ENCODE peak calls at places on chromosomes 1 and 21, in six cellular contexts. L, Y, A, M, R and V are unnamed samples.

GRCh38 chr1:91674107-91674506 is 173.5 kb downstream of the CDC7 start:
- DNase-seq in L (no peak), A (no peak), Y (no peak), M (no peak), R (no peak), V (no peak)

GRCh38 chr1:112673589-112674439 is 645 bp upstream of the MOV10 start:
- DNase-seq in A (no peak), M (peak; percentile 83), R (peak; percentile 14), Y (peak; percentile 51), L (peak; percentile 83), V (no peak)

GRCh38 chr1:26986658-26987057 is 6.8 kb upstream of the TRNP1 start:
- DNase-seq in L (no peak), Y (no peak), R (no peak), M (no peak), A (no peak), V (no peak)

GRCh38 chr1:91651243-91651642 is 150.6 kb downstream of the CDC7 start:
- DNase-seq in L (peak; percentile 20), M (no peak), Y (no peak), A (no peak), R (no peak), V (no peak)

GRCh38 chr1:229296541-229296941 is 25.6 kb downstream of the RAB4A start:
- DNase-seq in Y (no peak), M (peak; percentile 77), R (no peak), A (no peak), L (peak; percentile 68), V (no peak)

GRCh38 chr21:44872568-44873355 is 728 bp downstream of the PTTG1IP start:
- DNase-seq in L (peak; percentile 35), R (no peak), M (peak; percentile 40), A (peak; percentile 57), Y (peak; percentile 59), V (peak; percentile 43)

GRCh38 chr21:43300496-43301423 is 126.2 kb downstream of the SIK1 start:
- DNase-seq in R (no peak), M (peak; percentile 52), L (peak; percentile 40), A (no peak), Y (no peak), V (peak; percentile 50)

GRCh38 chr1:20248954-20249612 is 41.6 kb upstream of the VWA5B1 start:
- DNase-seq in M (no peak), A (no peak), Y (no peak), R (no peak), L (no peak), V (no peak)

GRCh38 chr1:11982010-11982392 is 1.8 kb downstream of the MFN2 start:
- DNase-seq in Y (no peak), M (peak; percentile 52), R (peak; percentile 69), A (no peak), L (peak; percentile 69), V (no peak)

GRCh38 chr1:66739401-66740157 is 12.7 kb upstream of the DYNLT5 start:
- DNase-seq in Y (no peak), A (no peak), L (no peak), R (no peak), M (no peak), V (no peak)

GRCh38 chr1:96882096-96882495 is 160.5 kb downstream of the PTBP2 start:
- DNase-seq in Y (no peak), M (peak; percentile 16), L (no peak), R (no peak), A (no peak), V (no peak)

GRCh38 chr1:235019456-235019855 is 109.2 kb downstream of the TOMM20 start:
- DNase-seq in L (no peak), A (no peak), M (no peak), Y (peak; percentile 9), R (no peak), V (no peak)

GRCh38 chr21:38831526-38832467 is 26.1 kb downstream of the ETS2 start:
- DNase-seq in L (peak; percentile 100), M (peak; percentile 100), A (no peak), Y (peak; percentile 85), R (no peak), V (no peak)

GRCh38 chr21:31282095-31282709 is 61.9 kb downstream of the TIAM1 start:
- DNase-seq in Y (no peak), A (no peak), R (peak; percentile 13), L (peak; percentile 97), M (peak; percentile 96), V (no peak)

DNA sequence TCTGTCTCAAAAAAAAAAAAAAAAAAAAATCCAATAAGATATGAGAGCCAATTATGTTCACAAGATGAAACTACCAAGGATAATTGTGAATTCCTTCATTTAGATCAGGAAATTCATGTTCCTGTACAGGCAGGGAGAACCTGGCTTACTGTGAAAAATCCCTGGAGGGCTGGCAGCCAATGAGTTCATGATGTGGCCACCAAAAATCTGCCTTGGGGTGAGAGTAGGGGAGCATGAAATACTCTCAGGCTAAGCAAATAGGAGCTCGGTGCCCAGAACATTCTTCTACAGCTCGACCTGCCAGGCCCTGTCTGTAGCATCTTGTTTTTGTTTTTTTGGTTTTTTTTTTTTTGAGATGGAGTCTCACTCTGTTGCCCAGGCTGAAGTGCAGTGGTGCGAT is 50.1 kb downstream of the PIK3CD start:
- DNase-seq in Y (no peak), A (no peak), M (no peak), R (no peak), L (no peak), V (no peak)
- TF ChIP-seq CTCF in Y (no peak), A (no peak), M (no peak), R (no peak), L (no peak), V (no peak)

GRCh38 chr1:68484618-68485017 is 12.3 kb downstream of the DEPDC1 start:
- DNase-seq in Y (no peak), L (no peak), M (no peak), R (no peak), A (no peak), V (no peak)

GRCh38 chr1:68490046-68490651 is 6.7 kb downstream of the DEPDC1 start:
- DNase-seq in R (no peak), Y (no peak), M (peak; percentile 63), L (peak; percentile 19), A (no peak), V (no peak)

GRCh38 chr1:68481041-68481440 is 15.8 kb downstream of the DEPDC1 start:
- DNase-seq in L (no peak), A (no peak), R (no peak), Y (no peak), M (peak; percentile 65), V (no peak)

DNA sequence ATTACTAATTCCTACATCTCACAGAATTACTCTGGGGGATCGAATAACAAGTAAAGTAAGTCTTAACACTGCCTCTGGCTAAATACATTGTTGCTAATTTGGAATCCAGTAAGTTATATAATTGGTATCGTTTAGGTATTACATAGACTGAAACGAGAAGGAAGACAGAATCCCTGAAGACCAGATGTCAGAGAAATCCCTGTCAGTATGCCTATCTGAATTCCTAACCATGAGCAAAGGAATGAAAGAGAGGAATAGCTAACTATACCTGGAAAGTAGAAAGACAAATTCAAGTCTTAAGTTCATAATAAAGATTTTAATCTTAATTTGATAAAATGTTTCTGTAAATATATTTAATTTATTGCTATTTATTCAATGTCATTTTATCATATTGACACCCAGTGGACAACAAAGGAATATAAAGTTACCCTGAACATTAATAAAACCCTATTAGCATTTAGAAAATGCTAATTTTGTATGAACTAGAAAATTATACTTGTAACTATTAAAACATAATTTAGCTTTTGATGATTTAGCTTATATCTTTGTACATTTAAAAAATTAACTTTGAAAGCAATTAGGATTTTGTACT is 11.4 kb downstream of the DEPDC1 start:
- DNase-seq in A (no peak), M (no peak), Y (no peak), L (no peak), R (no peak), V (no peak)
- TF ChIP-seq CTCF in A (no peak), M (no peak), Y (no peak), L (no peak), R (no peak), V (no peak)

GRCh38 chr1:54714881-54715492 is 674 bp upstream of the TTC4 start:
- DNase-seq in Y (no peak), M (no peak), A (no peak), L (no peak), R (no peak), V (no peak)

GRCh38 chr1:54711536-54711935 is 4.1 kb upstream of the TTC4 start:
- DNase-seq in M (no peak), Y (no peak), A (no peak), L (no peak), R (no peak), V (no peak)

GRCh38 chr1:54710841-54711240 is 4.8 kb upstream of the TTC4 start:
- DNase-seq in M (no peak), L (no peak), R (no peak), A (no peak), Y (no peak), V (no peak)

GRCh38 chr1:54716299-54717047 is 812 bp downstream of the TTC4 start:
- DNase-seq in A (no peak), M (peak; percentile 83), Y (no peak), R (no peak), L (peak; percentile 43), V (no peak)

DNA sequence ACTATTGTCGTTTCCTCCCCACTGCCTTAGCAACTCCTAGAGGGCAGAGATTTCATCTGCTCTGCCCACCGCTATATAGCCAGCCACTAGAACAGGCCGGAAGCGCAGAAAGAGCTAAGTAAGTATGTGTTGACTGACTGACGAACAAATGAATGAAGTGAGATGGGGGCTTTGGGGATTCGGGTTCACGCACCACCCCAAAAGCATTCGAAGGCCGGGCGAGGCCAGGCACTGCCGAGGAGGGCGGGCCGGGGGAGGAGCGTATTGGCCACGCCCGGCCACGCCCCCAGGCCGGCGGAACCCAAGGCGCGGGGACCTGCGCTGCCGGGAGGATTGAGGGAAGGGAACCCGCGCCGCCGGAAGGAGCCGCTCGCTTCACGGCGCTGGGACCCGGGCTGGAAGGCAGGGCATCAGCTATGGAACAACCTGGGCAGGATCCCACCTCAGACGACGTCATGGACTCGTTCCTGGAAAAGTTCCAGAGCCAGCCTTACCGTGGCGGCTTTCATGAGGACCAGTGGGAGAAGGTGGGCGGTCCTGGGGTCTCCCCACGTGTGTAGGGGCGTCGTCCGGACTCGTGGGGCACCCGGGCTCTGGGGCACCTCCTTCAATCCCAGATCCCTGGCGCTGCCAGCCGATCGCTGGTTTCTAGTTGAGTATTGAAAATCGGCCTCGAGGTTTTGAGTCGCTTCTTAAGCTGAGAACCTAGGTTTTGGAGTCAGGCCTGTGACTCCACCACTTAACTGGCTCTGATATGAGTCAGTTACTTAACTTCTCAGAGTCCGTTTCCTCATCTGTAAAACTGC is at the start of gene TTC4:
- DNase-seq in Y (peak; percentile 78), L (peak; percentile 79), M (peak; percentile 83), R (peak; percentile 56), A (peak; percentile 87), V (peak; percentile 85)
- TF ChIP-seq CTCF in Y (no peak), L (no peak), M (no peak), R (no peak), A (no peak), V (no peak)

GRCh38 chr1:160879056-160879455 is 5.9 kb downstream of the ITLN1 start:
- DNase-seq in R (no peak), L (no peak), A (no peak), Y (no peak), M (no peak), V (no peak)

GRCh38 chr1:160876311-160876710 is 8.7 kb downstream of the ITLN1 start:
- DNase-seq in A (no peak), M (no peak), L (peak; percentile 25), Y (no peak), R (no peak), V (no peak)

GRCh38 chr1:160874935-160875334 is 10.0 kb downstream of the ITLN1 start:
- DNase-seq in L (no peak), Y (no peak), M (no peak), A (no peak), R (no peak), V (no peak)

DNA sequence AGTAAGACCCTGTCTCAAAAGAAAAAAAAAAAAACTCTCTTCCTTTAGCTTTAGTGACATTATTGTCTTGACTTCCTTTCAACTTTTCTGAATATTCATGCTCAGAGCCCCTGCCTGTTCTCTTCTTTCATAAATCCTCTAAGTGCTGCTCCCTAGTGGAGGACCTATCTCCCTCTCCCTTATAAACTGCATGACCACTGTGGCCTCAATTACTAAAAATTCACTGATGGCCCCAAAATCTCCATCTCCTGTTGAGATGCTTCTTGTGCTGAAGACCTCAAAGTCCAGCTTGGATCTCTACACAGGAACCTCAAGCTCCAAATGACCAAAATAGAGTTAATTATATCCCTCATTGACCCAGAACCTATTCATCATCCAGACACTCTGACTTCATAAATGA is 7.8 kb downstream of the ITLN1 start:
- DNase-seq in A (no peak), Y (no peak), L (no peak), M (no peak), R (no peak), V (no peak)
- TF ChIP-seq CTCF in A (no peak), Y (no peak), L (no peak), M (no peak), R (no peak), V (no peak)